ENCODE peak calls at places on chromosomes 13 and 19, in five cellular contexts. One of them, this sample, is unnamed.
A peak's percentile ranks its signal among the peaks of the same experiment; 100 is the strongest.

GRCh38 chr13:91574756-91575155 is 176.3 kb downstream of the GPC5 start:
- DNase-seq in SK-N-SH: no peak
- DNase-seq in GM12878: no peak
- DNase-seq in HepG2: no peak
- DNase-seq in K562: no peak
- DNase-seq in this sample: no peak

GRCh38 chr19:49713236-49713845 is 22.4 kb downstream of the CPT1C start:
- DNase-seq in SK-N-SH: no peak
- DNase-seq in GM12878: no peak
- DNase-seq in HepG2: no peak
- DNase-seq in K562: no peak
- DNase-seq in this sample: no peak

GRCh38 chr13:68099616-68100015 is 869.5 kb upstream of the PCDH9 start:
- DNase-seq in SK-N-SH: no peak
- DNase-seq in GM12878: no peak
- DNase-seq in HepG2: no peak
- DNase-seq in K562: no peak
- DNase-seq in this sample: peak; percentile 0

GRCh38 chr19:8108560-8109445 is 40.6 kb downstream of the FBN3 start:
- DNase-seq in SK-N-SH: no peak
- DNase-seq in GM12878: no peak
- DNase-seq in HepG2: no peak
- DNase-seq in K562: no peak
- DNase-seq in this sample: no peak

GRCh38 chr13:26497991-26498423 is 59.5 kb upstream of the WASF3 start:
- DNase-seq in SK-N-SH: no peak
- DNase-seq in GM12878: no peak
- DNase-seq in HepG2: no peak
- DNase-seq in K562: no peak
- DNase-seq in this sample: no peak

GRCh38 chr19:15640904-15641597 is 354 bp downstream of the CYP4F3 start:
- DNase-seq in SK-N-SH: no peak
- DNase-seq in GM12878: no peak
- DNase-seq in HepG2: peak; percentile 87
- DNase-seq in K562: no peak
- DNase-seq in this sample: no peak

GRCh38 chr13:48319458-48320395 is 16.2 kb downstream of the RB1 start:
- DNase-seq in SK-N-SH: no peak
- DNase-seq in GM12878: no peak
- DNase-seq in HepG2: no peak
- DNase-seq in K562: no peak
- DNase-seq in this sample: no peak

GRCh38 chr19:34963531-34964406 is at the start of gene ZNF792:
- DNase-seq in SK-N-SH: peak; percentile 91
- DNase-seq in GM12878: no peak
- DNase-seq in HepG2: peak; percentile 56
- DNase-seq in K562: peak; percentile 75
- DNase-seq in this sample: peak; percentile 16

GRCh38 chr19:17873661-17874422 is 2.1 kb downstream of the SLC5A5 start:
- DNase-seq in SK-N-SH: peak; percentile 98
- DNase-seq in GM12878: no peak
- DNase-seq in HepG2: no peak
- DNase-seq in K562: peak; percentile 87
- DNase-seq in this sample: peak; percentile 48

GRCh38 chr19:12546903-12547302 is 4.4 kb downstream of the ZNF564 start:
- DNase-seq in SK-N-SH: no peak
- DNase-seq in GM12878: no peak
- DNase-seq in HepG2: no peak
- DNase-seq in K562: no peak
- DNase-seq in this sample: no peak

GRCh38 chr19:9939301-9939913 is 3.1 kb upstream of the OLFM2 start:
- DNase-seq in SK-N-SH: no peak
- DNase-seq in GM12878: no peak
- DNase-seq in HepG2: no peak
- DNase-seq in K562: no peak
- DNase-seq in this sample: no peak

GRCh38 chr13:110937511-110938303 is 22.8 kb upstream of the ANKRD10 start:
- DNase-seq in SK-N-SH: no peak
- DNase-seq in GM12878: no peak
- DNase-seq in HepG2: no peak
- DNase-seq in K562: no peak
- DNase-seq in this sample: no peak

GRCh38 chr13:110944121-110944967 is 29.5 kb upstream of the ANKRD10 start:
- DNase-seq in SK-N-SH: peak; percentile 51
- DNase-seq in GM12878: no peak
- DNase-seq in HepG2: peak; percentile 52
- DNase-seq in K562: peak; percentile 81
- DNase-seq in this sample: peak; percentile 77

GRCh38 chr13:110942248-110942981 is 27.5 kb upstream of the ANKRD10 start:
- DNase-seq in SK-N-SH: no peak
- DNase-seq in GM12878: peak; percentile 64
- DNase-seq in HepG2: no peak
- DNase-seq in K562: no peak
- DNase-seq in this sample: no peak

GRCh38 chr13:110936519-110936918 is 21.6 kb upstream of the ANKRD10 start:
- DNase-seq in SK-N-SH: no peak
- DNase-seq in GM12878: no peak
- DNase-seq in HepG2: no peak
- DNase-seq in K562: no peak
- DNase-seq in this sample: no peak

DNA sequence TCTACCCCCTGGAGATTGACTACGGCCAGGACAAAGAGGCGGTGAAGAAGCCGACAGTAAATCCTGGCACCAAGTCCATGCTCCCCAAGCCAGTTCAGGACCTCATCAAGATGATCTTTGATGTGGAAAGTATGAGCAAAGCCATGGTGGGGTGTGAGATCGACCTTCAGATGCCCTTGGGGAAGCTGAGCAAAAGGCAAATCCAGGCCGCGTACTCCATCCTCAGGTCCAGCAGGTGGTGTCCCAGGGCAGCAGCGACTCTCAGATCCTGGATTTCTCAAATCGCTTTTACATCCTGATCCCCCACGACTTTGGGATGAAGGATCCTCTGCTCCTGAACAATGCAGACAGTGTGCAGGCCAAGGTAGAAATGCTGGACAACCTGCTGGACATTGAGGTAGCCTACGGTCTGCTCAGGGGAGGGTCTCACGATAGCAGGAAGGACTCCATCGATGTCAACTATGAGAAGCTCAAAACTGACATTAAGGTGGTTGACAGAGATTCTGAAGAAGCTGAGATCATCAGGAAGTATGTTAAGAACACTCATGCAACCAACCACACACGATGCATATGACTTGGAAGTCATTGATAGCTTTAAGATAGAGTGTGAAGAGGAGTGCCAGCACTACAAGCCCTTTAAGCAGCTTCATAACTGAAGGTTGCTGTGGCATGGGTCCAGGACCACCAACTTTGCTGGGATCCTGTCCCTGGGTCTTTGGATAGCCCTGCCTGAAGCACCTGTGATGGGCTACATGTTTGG is 24.0 kb upstream of the ANKRD10 start:
- DNase-seq in SK-N-SH: no peak
- DNase-seq in GM12878: no peak
- DNase-seq in HepG2: no peak
- DNase-seq in K562: no peak
- DNase-seq in this sample: no peak
- H3K9ac ChIP-seq in SK-N-SH: no peak overlapping the region
- H3K9ac ChIP-seq in GM12878: no peak overlapping the region
- H3K9ac ChIP-seq in HepG2: no peak overlapping the region
- H3K9ac ChIP-seq in K562: no peak overlapping the region
- H3K9ac ChIP-seq in this sample: no peak overlapping the region

DNA sequence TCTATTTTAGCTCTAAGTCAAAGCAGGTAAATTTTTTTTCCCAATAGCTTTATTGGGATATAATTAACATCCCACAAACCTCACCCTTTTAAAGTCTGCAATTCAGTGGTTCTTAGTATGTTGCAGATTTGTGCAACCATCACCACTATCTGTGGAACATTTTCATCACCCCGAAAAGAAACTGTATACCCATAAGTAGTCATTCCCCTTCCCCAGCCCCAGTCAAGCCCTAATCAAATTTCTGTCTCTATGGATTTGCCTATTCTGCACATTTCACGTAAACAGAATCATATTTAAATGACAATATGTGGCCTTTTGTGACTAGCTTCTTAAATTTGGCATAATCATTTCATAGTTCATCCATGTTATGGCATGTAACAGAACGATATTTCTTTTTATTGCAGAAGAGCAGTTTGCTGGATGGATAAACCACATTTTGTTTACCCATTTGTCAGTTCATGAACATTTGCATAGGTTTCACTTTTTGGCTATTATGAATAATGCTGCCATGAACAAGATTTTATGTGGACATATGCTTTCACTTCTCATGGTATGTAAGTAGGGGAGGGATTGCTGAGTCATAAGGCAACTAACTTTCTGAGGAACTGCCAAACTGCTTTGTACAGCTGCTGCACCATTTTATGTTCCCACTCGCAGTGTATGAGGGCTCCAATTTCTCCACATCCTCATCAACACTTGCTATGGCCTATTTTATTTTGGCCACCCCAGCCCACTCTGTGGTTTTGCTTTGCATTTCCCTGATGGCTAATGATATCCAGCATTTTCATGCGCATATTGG is 10.9 kb downstream of the SLC46A3 start:
- DNase-seq in SK-N-SH: no peak
- DNase-seq in GM12878: peak; percentile 94
- DNase-seq in HepG2: no peak
- DNase-seq in K562: peak; percentile 57
- DNase-seq in this sample: no peak
- TF ChIP-seq ZBTB33 in SK-N-SH: no peak
- TF ChIP-seq ZBTB33 in GM12878: no peak
- TF ChIP-seq ZBTB33 in HepG2: no peak
- TF ChIP-seq ZBTB33 in K562: no peak
- TF ChIP-seq ZBTB33 in this sample: no peak

GRCh38 chr13:51113186-51113881 is 2.3 kb upstream of the C13orf42 start:
- DNase-seq in SK-N-SH: no peak
- DNase-seq in GM12878: no peak
- DNase-seq in HepG2: no peak
- DNase-seq in K562: no peak
- DNase-seq in this sample: no peak
- TF ChIP-seq JUND in SK-N-SH: no peak
- TF ChIP-seq JUND in GM12878: no peak
- TF ChIP-seq JUND in HepG2: no peak
- TF ChIP-seq JUND in K562: no peak
- TF ChIP-seq JUND in this sample: no peak

DNA sequence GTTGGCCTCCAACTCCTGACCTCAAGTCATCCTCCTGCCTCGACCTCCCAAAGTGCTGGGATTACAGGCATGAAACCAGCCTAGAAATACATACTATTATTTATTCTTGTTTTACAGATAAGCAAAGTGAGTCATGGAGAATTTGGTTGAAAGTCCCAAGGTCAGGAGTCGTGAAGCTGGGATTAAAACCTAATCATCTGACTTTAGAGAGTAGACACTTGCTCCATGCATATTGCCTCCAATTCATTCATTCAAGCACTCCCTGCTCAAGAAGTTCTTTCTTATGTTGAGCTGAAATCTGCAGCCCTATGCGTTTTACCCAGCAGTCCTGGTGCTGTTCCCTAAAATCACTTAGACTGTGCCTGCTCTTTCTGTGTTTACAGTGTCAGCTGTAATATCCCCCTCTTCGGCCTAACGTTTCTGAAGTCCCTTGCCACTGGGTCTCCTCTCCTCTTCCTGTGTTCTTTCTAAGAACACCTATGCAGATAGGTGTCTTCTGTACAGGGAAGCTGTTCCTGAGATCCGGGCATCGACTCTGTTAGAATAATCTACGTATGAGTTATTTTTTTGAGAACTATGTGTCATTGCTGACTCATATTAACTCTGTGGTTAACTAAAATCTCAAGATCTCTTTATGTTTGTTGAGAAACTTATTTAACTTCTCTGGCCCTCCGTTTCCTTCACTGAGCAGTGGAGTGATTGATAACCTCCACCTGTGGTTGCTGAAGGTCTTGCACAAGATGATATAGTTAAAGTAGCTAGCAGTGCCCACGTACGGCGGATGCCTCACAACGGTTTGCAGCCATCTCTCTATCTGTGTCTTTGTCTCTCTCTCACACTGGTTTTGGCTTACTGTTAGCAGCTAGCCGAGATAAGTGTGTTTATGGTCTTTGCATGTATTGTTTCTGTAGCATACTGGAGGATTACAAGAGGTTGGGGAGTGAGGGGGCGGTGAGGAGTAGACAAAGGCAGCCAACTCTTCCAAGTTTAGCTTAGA is 4.6 kb downstream of the ALOX5AP start:
- DNase-seq in SK-N-SH: no peak
- DNase-seq in GM12878: peak; percentile 76
- DNase-seq in HepG2: no peak
- DNase-seq in K562: peak; percentile 8
- DNase-seq in this sample: peak; percentile 52
- H3K9ac ChIP-seq in SK-N-SH: peak overlapping the region; percentile 44
- H3K9ac ChIP-seq in GM12878: no peak overlapping the region
- H3K9ac ChIP-seq in HepG2: no peak overlapping the region
- H3K9ac ChIP-seq in K562: no peak overlapping the region
- H3K9ac ChIP-seq in this sample: no peak overlapping the region

This sample was measured in HCT116.